ENCODE peak calls at places on chromosome 1, in four cellular contexts. One of them, this sample, is unnamed.

GRCh38 chr1:119816407-119816806 is 5.1 kb upstream of the REG4 start:
- DNase-seq in NT2/D1: no peak
- DNase-seq in esophagus squamous epithelium: no peak
- DNase-seq in HepG2: peak; percentile 87
- DNase-seq in this sample: no peak

GRCh38 chr1:184116287-184116686 is 64.8 kb downstream of the TSEN15 start:
- DNase-seq in HepG2: no peak
- DNase-seq in NT2/D1: no peak
- DNase-seq in esophagus squamous epithelium: no peak
- DNase-seq in this sample: no peak

GRCh38 chr1:156906206-156906910 is 12.8 kb downstream of the PEAR1 start:
- DNase-seq in esophagus squamous epithelium: no peak
- DNase-seq in HepG2: no peak
- DNase-seq in NT2/D1: no peak
- DNase-seq in this sample: no peak

GRCh38 chr1:184463680-184464079 is 76.9 kb downstream of the C1orf21 start:
- DNase-seq in NT2/D1: no peak
- DNase-seq in HepG2: no peak
- DNase-seq in esophagus squamous epithelium: no peak
- DNase-seq in this sample: no peak

GRCh38 chr1:240151126-240151735 is 59.5 kb downstream of the FMN2 start:
- DNase-seq in NT2/D1: no peak
- DNase-seq in esophagus squamous epithelium: no peak
- DNase-seq in HepG2: no peak
- DNase-seq in this sample: no peak

GRCh38 chr1:46526689-46527291 is 24.7 kb downstream of the KNCN start:
- DNase-seq in esophagus squamous epithelium: no peak
- DNase-seq in NT2/D1: no peak
- DNase-seq in HepG2: peak; percentile 77
- DNase-seq in this sample: no peak

GRCh38 chr1:11450310-11450709 is 28.6 kb upstream of the DISP3 start:
- DNase-seq in NT2/D1: no peak
- DNase-seq in HepG2: no peak
- DNase-seq in esophagus squamous epithelium: no peak
- DNase-seq in this sample: no peak

GRCh38 chr1:203867816-203868215 is 6.4 kb downstream of the SNRPE start:
- DNase-seq in esophagus squamous epithelium: no peak
- DNase-seq in HepG2: no peak
- DNase-seq in NT2/D1: no peak
- DNase-seq in this sample: no peak

GRCh38 chr1:194225781-194226180 is 1039.4 kb upstream of the B3GALT2 start:
- DNase-seq in NT2/D1: no peak
- DNase-seq in esophagus squamous epithelium: no peak
- DNase-seq in HepG2: no peak
- DNase-seq in this sample: no peak

GRCh38 chr1:237527761-237528160 is 363.0 kb downstream of the ZP4 start:
- DNase-seq in HepG2: no peak
- DNase-seq in NT2/D1: no peak
- DNase-seq in esophagus squamous epithelium: no peak
- DNase-seq in this sample: no peak

GRCh38 chr1:25392881-25393280 is 27.7 kb downstream of the RHCE start:
- DNase-seq in NT2/D1: no peak
- DNase-seq in HepG2: no peak
- DNase-seq in esophagus squamous epithelium: no peak
- DNase-seq in this sample: no peak

GRCh38 chr1:47191940-47192457 is 2.2 kb upstream of the PDZK1IP1 start:
- DNase-seq in HepG2: no peak
- DNase-seq in NT2/D1: no peak
- DNase-seq in esophagus squamous epithelium: no peak
- DNase-seq in this sample: no peak

GRCh38 chr1:204641936-204642335 is 43.6 kb downstream of the LRRN2 start:
- DNase-seq in esophagus squamous epithelium: no peak
- DNase-seq in HepG2: no peak
- DNase-seq in NT2/D1: no peak
- DNase-seq in this sample: no peak

GRCh38 chr1:176111835-176112234 is 95.3 kb downstream of the COP1 start:
- DNase-seq in HepG2: no peak
- DNase-seq in esophagus squamous epithelium: no peak
- DNase-seq in NT2/D1: no peak
- DNase-seq in this sample: no peak

GRCh38 chr1:66725885-66726665 is 26.2 kb upstream of the DYNLT5 start:
- DNase-seq in NT2/D1: peak; percentile 76
- DNase-seq in esophagus squamous epithelium: no peak
- DNase-seq in HepG2: peak; percentile 54
- DNase-seq in this sample: peak; percentile 71

GRCh38 chr1:13556224-13556764 is 27.3 kb upstream of the PDPN start:
- DNase-seq in esophagus squamous epithelium: no peak
- DNase-seq in NT2/D1: no peak
- DNase-seq in HepG2: no peak
- DNase-seq in this sample: no peak

GRCh38 chr1:79982218-79982617 is 975.7 kb upstream of the ADGRL4 start:
- DNase-seq in NT2/D1: no peak
- DNase-seq in esophagus squamous epithelium: no peak
- DNase-seq in HepG2: no peak
- DNase-seq in this sample: peak; percentile 75

GRCh38 chr1:58782308-58783089 is 1.3 kb downstream of the JUN start:
- DNase-seq in NT2/D1: no peak
- DNase-seq in HepG2: no peak
- DNase-seq in esophagus squamous epithelium: peak; percentile 31
- DNase-seq in this sample: peak; percentile 41

GRCh38 chr1:224114787-224115175 is 870 bp downstream of the FBXO28 start:
- DNase-seq in NT2/D1: peak; percentile 13
- DNase-seq in HepG2: no peak
- DNase-seq in esophagus squamous epithelium: no peak
- DNase-seq in this sample: no peak

GRCh38 chr1:100629391-100629790 is 90.2 kb upstream of the VCAM1 start:
- DNase-seq in HepG2: no peak
- DNase-seq in NT2/D1: no peak
- DNase-seq in esophagus squamous epithelium: no peak
- DNase-seq in this sample: no peak

GRCh38 chr1:81978945-81979344 is 178.2 kb downstream of the ADGRL2 start:
- DNase-seq in NT2/D1: peak; percentile 59
- DNase-seq in HepG2: no peak
- DNase-seq in esophagus squamous epithelium: no peak
- DNase-seq in this sample: no peak

GRCh38 chr1:29354511-29355098 is 118.3 kb downstream of the PTPRU start:
- DNase-seq in esophagus squamous epithelium: no peak
- DNase-seq in HepG2: no peak
- DNase-seq in NT2/D1: no peak
- DNase-seq in this sample: no peak

GRCh38 chr1:64187646-64188045 is 15.8 kb upstream of the UBE2U start:
- DNase-seq in HepG2: no peak
- DNase-seq in NT2/D1: no peak
- DNase-seq in esophagus squamous epithelium: no peak
- DNase-seq in this sample: no peak

GRCh38 chr1:216144661-216145450 is 278.4 kb downstream of the USH2A start:
- DNase-seq in NT2/D1: no peak
- DNase-seq in esophagus squamous epithelium: no peak
- DNase-seq in HepG2: no peak
- DNase-seq in this sample: no peak

GRCh38 chr1:53073899-53074311 is 11.9 kb downstream of the PODN start:
- DNase-seq in NT2/D1: no peak
- DNase-seq in esophagus squamous epithelium: no peak
- DNase-seq in HepG2: no peak
- DNase-seq in this sample: peak; percentile 73

GRCh38 chr1:230085178-230085515 is 18.1 kb downstream of the GALNT2 start:
- DNase-seq in NT2/D1: no peak
- DNase-seq in esophagus squamous epithelium: no peak
- DNase-seq in HepG2: no peak
- DNase-seq in this sample: no peak

GRCh38 chr1:76268341-76268740 is 193.8 kb downstream of the ST6GALNAC3 start:
- DNase-seq in NT2/D1: no peak
- DNase-seq in HepG2: no peak
- DNase-seq in esophagus squamous epithelium: no peak
- DNase-seq in this sample: no peak

GRCh38 chr1:21665711-21666571 is 3.2 kb downstream of the RAP1GAP start:
- DNase-seq in HepG2: no peak
- DNase-seq in NT2/D1: no peak
- DNase-seq in esophagus squamous epithelium: no peak
- DNase-seq in this sample: no peak

GRCh38 chr1:235207202-235207565 is 46.1 kb upstream of the RBM34 start:
- DNase-seq in NT2/D1: no peak
- DNase-seq in esophagus squamous epithelium: no peak
- DNase-seq in HepG2: no peak
- DNase-seq in this sample: no peak

GRCh38 chr1:21594495-21594894 is 74.7 kb downstream of the RAP1GAP start:
- DNase-seq in NT2/D1: no peak
- DNase-seq in esophagus squamous epithelium: no peak
- DNase-seq in HepG2: no peak
- DNase-seq in this sample: no peak

GRCh38 chr1:36133484-36133883 is 8.5 kb upstream of the COL8A2 start:
- DNase-seq in esophagus squamous epithelium: no peak
- DNase-seq in NT2/D1: no peak
- DNase-seq in HepG2: no peak
- DNase-seq in this sample: no peak

GRCh38 chr1:23759277-23759676 is 16.0 kb downstream of the ELOA start:
- DNase-seq in HepG2: no peak
- DNase-seq in NT2/D1: no peak
- DNase-seq in esophagus squamous epithelium: no peak
- DNase-seq in this sample: peak; percentile 79

GRCh38 chr1:19754482-19754881 is 45.2 kb downstream of the TMCO4 start:
- DNase-seq in esophagus squamous epithelium: no peak
- DNase-seq in HepG2: no peak
- DNase-seq in NT2/D1: no peak
- DNase-seq in this sample: no peak

GRCh38 chr1:55926906-55927471 is 652.4 kb downstream of the PLPP3 start:
- DNase-seq in esophagus squamous epithelium: no peak
- DNase-seq in NT2/D1: no peak
- DNase-seq in HepG2: no peak
- DNase-seq in this sample: no peak

GRCh38 chr1:169271094-169271493 is 96.5 kb downstream of the NME7 start:
- DNase-seq in HepG2: no peak
- DNase-seq in esophagus squamous epithelium: no peak
- DNase-seq in NT2/D1: no peak
- DNase-seq in this sample: no peak

GRCh38 chr1:213286235-213286634 is 235.2 kb downstream of the RPS6KC1 start:
- DNase-seq in HepG2: no peak
- DNase-seq in esophagus squamous epithelium: no peak
- DNase-seq in NT2/D1: no peak
- DNase-seq in this sample: no peak

GRCh38 chr1:51331206-51332100 is 1.1 kb upstream of the TTC39A start:
- DNase-seq in HepG2: peak; percentile 62
- DNase-seq in NT2/D1: peak; percentile 68
- DNase-seq in esophagus squamous epithelium: no peak
- DNase-seq in this sample: no peak

GRCh38 chr1:218785928-218786327 is 387.8 kb upstream of the LYPLAL1 start:
- DNase-seq in HepG2: no peak
- DNase-seq in esophagus squamous epithelium: no peak
- DNase-seq in NT2/D1: no peak
- DNase-seq in this sample: peak; percentile 81

GRCh38 chr1:47224676-47225399 is 7.2 kb downstream of the TAL1 start:
- DNase-seq in HepG2: no peak
- DNase-seq in esophagus squamous epithelium: no peak
- DNase-seq in NT2/D1: no peak
- DNase-seq in this sample: no peak

DNA sequence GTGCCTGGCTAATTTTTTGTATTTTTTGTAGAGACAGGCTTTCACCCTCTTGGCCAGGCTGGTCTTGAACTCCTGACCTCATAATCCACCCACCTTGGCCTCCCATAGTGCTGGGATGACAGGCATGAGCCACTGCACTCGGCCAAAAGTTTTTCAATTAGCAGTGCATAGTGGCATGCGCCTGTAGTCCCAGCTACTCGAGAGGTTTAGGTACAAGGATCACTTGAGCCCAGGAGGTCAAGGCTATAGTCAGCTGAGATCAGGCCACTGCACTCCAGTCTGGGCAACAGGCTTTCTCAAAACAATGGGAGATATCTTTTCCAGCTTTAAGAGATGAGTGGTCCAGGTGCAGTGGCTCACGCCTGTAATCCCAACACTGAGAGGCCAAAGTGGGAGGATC is 30.8 kb downstream of the DAP3 start:
- DNase-seq in NT2/D1: no peak
- DNase-seq in esophagus squamous epithelium: no peak
- DNase-seq in HepG2: no peak
- DNase-seq in this sample: no peak
- H3K36me3 ChIP-seq in NT2/D1: peaks cover 80% of the 10 kb centered on the region
- H3K36me3 ChIP-seq in esophagus squamous epithelium: no peaks in the 10 kb centered on the region
- H3K36me3 ChIP-seq in HepG2: peaks cover 45% of the 10 kb centered on the region
- H3K36me3 ChIP-seq in this sample: no peaks in the 10 kb centered on the region

GRCh38 chr1:201985355-201985754 is 2.9 kb downstream of the RNPEP start:
- DNase-seq in esophagus squamous epithelium: no peak
- DNase-seq in NT2/D1: no peak
- DNase-seq in HepG2: no peak
- DNase-seq in this sample: no peak

GRCh38 chr1:201984446-201984845 is 2.0 kb downstream of the RNPEP start:
- DNase-seq in NT2/D1: no peak
- DNase-seq in HepG2: no peak
- DNase-seq in esophagus squamous epithelium: no peak
- DNase-seq in this sample: no peak

GRCh38 chr1:201989354-201990128 is 7.1 kb downstream of the RNPEP start:
- DNase-seq in esophagus squamous epithelium: no peak
- DNase-seq in HepG2: no peak
- DNase-seq in NT2/D1: no peak
- DNase-seq in this sample: no peak

GRCh38 chr1:201990427-201990826 is 8.0 kb downstream of the RNPEP start:
- DNase-seq in NT2/D1: no peak
- DNase-seq in esophagus squamous epithelium: no peak
- DNase-seq in HepG2: no peak
- DNase-seq in this sample: peak; percentile 88

DNA sequence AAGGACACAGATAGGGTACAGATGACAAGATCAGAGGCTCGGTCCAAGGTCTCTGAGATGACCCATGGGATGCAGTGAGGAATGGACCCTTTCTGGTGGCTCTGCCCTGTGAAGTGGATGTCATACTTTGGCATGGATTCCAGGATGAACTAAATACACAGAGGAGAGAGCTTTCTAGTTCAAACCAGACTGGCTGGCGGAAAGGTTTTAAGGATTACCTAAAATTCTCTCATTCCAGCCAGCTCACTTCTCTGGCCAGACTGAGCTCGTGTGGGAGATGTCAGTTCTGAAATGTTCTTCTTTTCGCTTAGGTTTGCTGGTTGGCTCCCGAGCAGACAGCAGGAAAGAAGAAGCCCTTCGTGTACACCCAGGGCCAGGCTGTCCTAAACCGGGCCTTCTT is 6.1 kb downstream of the RNPEP start:
- DNase-seq in NT2/D1: no peak
- DNase-seq in HepG2: no peak
- DNase-seq in esophagus squamous epithelium: no peak
- DNase-seq in this sample: no peak
- H3K36me3 ChIP-seq in NT2/D1: peaks cover 64% of the 10 kb centered on the region
- H3K36me3 ChIP-seq in HepG2: peaks cover 45% of the 10 kb centered on the region
- H3K36me3 ChIP-seq in esophagus squamous epithelium: peaks cover 32% of the 10 kb centered on the region
- H3K36me3 ChIP-seq in this sample: no peaks in the 10 kb centered on the region

GRCh38 chr1:150612014-150612345 is 17.4 kb downstream of the ENSA start:
- DNase-seq in HepG2: no peak
- DNase-seq in NT2/D1: no peak
- DNase-seq in esophagus squamous epithelium: no peak
- DNase-seq in this sample: no peak
- H3K36me3 ChIP-seq in HepG2: peaks cover 8% of the 10 kb centered on the region
- H3K36me3 ChIP-seq in NT2/D1: peaks cover 35% of the 10 kb centered on the region
- H3K36me3 ChIP-seq in esophagus squamous epithelium: peaks cover 4% of the 10 kb centered on the region
- H3K36me3 ChIP-seq in this sample: no peaks in the 10 kb centered on the region

GRCh38 chr1:17642169-17642568 is 102.7 kb downstream of the ARHGEF10L start:
- DNase-seq in NT2/D1: no peak
- DNase-seq in HepG2: no peak
- DNase-seq in esophagus squamous epithelium: no peak
- DNase-seq in this sample: no peak
- H3K36me3 ChIP-seq in NT2/D1: peaks cover 56% of the 10 kb centered on the region
- H3K36me3 ChIP-seq in HepG2: peaks cover 75% of the 10 kb centered on the region
- H3K36me3 ChIP-seq in esophagus squamous epithelium: peaks cover 26% of the 10 kb centered on the region
- H3K36me3 ChIP-seq in this sample: no peaks in the 10 kb centered on the region